ENCODE peak calls at places on chromosomes 4 and X, in ten cellular contexts. Z is activated T-helper 9 cell treated with anti-CD3 and anti-CD28 coated beads, Interleukin-2, amount 50 U/mL, for 16 hours; A is EH; C is stimulated activated CD8-positive, alpha-beta memory T cell treated with anti-CD3 and anti-CD28 coated beads, Interleukin-15, amount 100 ng/mL, for 4 hours; P is fibroblast of the conjunctiva; R is hepatocyte; Y is IMR-90; O is HS-5; S is NCI-H1105; Q is naive thymus-derived CD8-positive, alpha-beta T cell. D is an unnamed sample.

GRCh38 chrX:148588649-148589310 is 88.4 kb downstream of the AFF2 start:
- DNase-seq in O (no peak), S (no peak), A (no peak), C (no peak), R (no peak), P (no peak), Z (no peak), Y (no peak), Q (no peak), D (peak; percentile 41)

GRCh38 chr4:26081795-26082498 is 167.9 kb downstream of the SMIM20 start:
- DNase-seq in O (no peak), Z (no peak), A (peak; percentile 55), Q (no peak), P (no peak), R (peak; percentile 66), C (no peak), S (peak; percentile 38), Y (peak; percentile 52), D (peak; percentile 48)

GRCh38 chr4:2761035-2761923 is 5.1 kb upstream of the TNIP2 start:
- DNase-seq in Q (no peak), A (no peak), O (no peak), Z (no peak), Y (no peak), S (no peak), P (no peak), C (no peak), R (peak; percentile 80), D (no peak)

GRCh38 chr4:7414736-7415510 is 19.8 kb downstream of the PSAPL1 start:
- DNase-seq in Z (no peak), P (no peak), Y (no peak), O (no peak), S (no peak), R (no peak), Q (no peak), C (no peak), A (no peak), D (no peak)

GRCh38 chr4:25976780-25977179 is 62.8 kb downstream of the SMIM20 start:
- DNase-seq in P (no peak), R (no peak), Z (no peak), Y (no peak), A (no peak), Q (no peak), S (no peak), O (no peak), C (no peak), D (no peak)

GRCh38 chr4:119656986-119657635 is 28.5 kb upstream of the PDE5A start:
- DNase-seq in C (no peak), R (peak; percentile 15), P (no peak), Q (no peak), Z (no peak), S (no peak), O (no peak), Y (peak; percentile 69), A (peak; percentile 29), D (peak; percentile 52)

GRCh38 chrX:105646592-105647372 is 175.6 kb upstream of the NRK start:
- DNase-seq in O (no peak), C (no peak), S (no peak), Q (no peak), Y (no peak), P (no peak), Z (no peak), A (no peak), R (no peak), D (no peak)

GRCh38 chr4:47528651-47529050 is 43.6 kb downstream of the ATP10D start:
- DNase-seq in S (no peak), P (no peak), Y (peak; percentile 67), Z (no peak), O (peak; percentile 54), Q (no peak), R (no peak), A (peak; percentile 91), C (no peak), D (peak; percentile 80)

GRCh38 chr4:40186665-40187014 is 10.2 kb upstream of the RHOH start:
- DNase-seq in R (no peak), P (no peak), S (no peak), Z (no peak), A (no peak), Q (no peak), C (no peak), O (no peak), Y (no peak), D (no peak)

GRCh38 chr4:20395160-20395773 is 143.6 kb downstream of the SLIT2 start:
- DNase-seq in O (no peak), Z (no peak), R (peak; percentile 52), C (no peak), Y (peak; percentile 15), A (peak; percentile 46), Q (no peak), P (peak; percentile 14), S (peak; percentile 60), D (peak; percentile 41)

GRCh38 chr4:158778712-158779111 is 9.9 kb downstream of the FNIP2 start:
- DNase-seq in O (no peak), C (no peak), Z (no peak), Q (no peak), S (peak; percentile 28), P (no peak), R (no peak), Y (no peak), A (no peak), D (no peak)

GRCh38 chrX:19543951-19544359 is 28.6 kb upstream of the MAP3K15 start:
- DNase-seq in C (no peak), S (no peak), R (no peak), Y (no peak), P (no peak), A (no peak), Z (no peak), O (no peak), Q (no peak), D (no peak)

GRCh38 chrX:147827070-147827469 is 84.6 kb upstream of the FMR1 start:
- DNase-seq in R (no peak), P (no peak), O (no peak), C (no peak), Q (no peak), A (no peak), Y (no peak), S (no peak), Z (no peak), D (no peak)

GRCh38 chrX:152823657-152824056 is 6.9 kb downstream of the CETN2 start:
- DNase-seq in P (no peak), O (no peak), S (no peak), Y (no peak), C (no peak), A (no peak), Q (no peak), Z (no peak), R (no peak), D (no peak)

GRCh38 chr4:120902925-120903324 is 19.6 kb downstream of the PRDM5 start:
- DNase-seq in A (no peak), P (no peak), Q (no peak), Z (no peak), O (no peak), S (no peak), R (no peak), C (no peak), Y (no peak), D (no peak)

GRCh38 chr4:5435201-5435600 is 273.2 kb downstream of the EVC2 start:
- DNase-seq in R (no peak), Y (no peak), C (no peak), A (peak; percentile 48), S (no peak), Q (no peak), O (no peak), P (no peak), Z (no peak), D (no peak)

GRCh38 chr4:2924765-2925301 is 38.4 kb downstream of the NOP14 start:
- DNase-seq in A (no peak), O (no peak), Q (no peak), R (peak; percentile 66), Z (no peak), P (no peak), Y (no peak), S (no peak), C (no peak), D (no peak)

GRCh38 chr4:8688041-8688907 is 95.7 kb downstream of the CPZ start:
- DNase-seq in S (no peak), P (no peak), Y (peak; percentile 2), C (no peak), Q (no peak), A (peak; percentile 7), O (no peak), R (peak; percentile 65), Z (no peak), D (peak; percentile 70)

GRCh38 chr4:137474711-137475301 is 57.5 kb downstream of the PCDH18 start:
- DNase-seq in R (peak; percentile 76), Z (no peak), C (no peak), S (peak; percentile 37), P (peak; percentile 68), Q (no peak), A (peak; percentile 74), O (no peak), Y (peak; percentile 70), D (peak; percentile 23)

GRCh38 chr4:75907956-75908355 is 5.7 kb upstream of the PPEF2 start:
- DNase-seq in C (no peak), R (no peak), P (no peak), Z (no peak), Y (no peak), S (no peak), Q (no peak), O (no peak), A (no peak), D (no peak)

GRCh38 chr4:88792268-88792781 is 94.7 kb upstream of the NAP1L5 start:
- DNase-seq in Y (peak; percentile 86), A (peak; percentile 91), Z (no peak), C (no peak), S (no peak), P (peak; percentile 65), R (peak; percentile 34), Q (no peak), O (peak; percentile 65), D (peak; percentile 86)

GRCh38 chrX:40010550-40011364 is 87.0 kb downstream of the BCOR start:
- DNase-seq in C (no peak), Q (no peak), P (no peak), R (no peak), A (no peak), Y (no peak), Z (no peak), S (no peak), O (no peak), D (no peak)

GRCh38 chr4:15963001-15963451 is at the start of gene FGFBP2:
- DNase-seq in R (peak; percentile 73), Y (peak; percentile 44), P (peak; percentile 39), O (peak; percentile 8), C (peak; percentile 38), Q (peak; percentile 55), Z (no peak), A (peak; percentile 63), S (no peak), D (peak; percentile 78)

GRCh38 chrX:111387470-111387869 is 24.5 kb downstream of the DCX start:
- DNase-seq in Y (no peak), S (no peak), Q (no peak), R (no peak), Z (no peak), A (no peak), P (no peak), C (no peak), O (no peak), D (no peak)

GRCh38 chr4:47519239-47519883 is 34.3 kb downstream of the ATP10D start:
- DNase-seq in Q (no peak), C (no peak), O (no peak), A (no peak), Y (no peak), S (no peak), P (no peak), Z (no peak), R (no peak), D (no peak)

GRCh38 chr4:140609548-140610425 is 41.0 kb upstream of the UCP1 start:
- DNase-seq in A (peak; percentile 59), R (peak; percentile 59), C (no peak), O (peak; percentile 24), P (peak; percentile 28), Q (no peak), Y (peak; percentile 55), S (peak; percentile 31), Z (no peak), D (peak; percentile 72)

D was measured in GM23248.